ENCODE peak calls at places on chromosomes 11 and 22, in nine cellular contexts. H is HuH-7.5; X is body of pancreas; K is ascending aorta; W is AG08395; B is activated CD4-positive, alpha-beta T cell treated with anti-CD3 and anti-CD28 coated beads, Interleukin-2, amount 50 U/mL, for 1 hour; S is left cardiac atrium; A is endothelial cell; O is stimulated activated CD4-positive, alpha-beta T cell treated with anti-CD3 and anti-CD28 coated beads, Interleukin-12 subunit alpha, Interleukin-12 subunit beta, amount 100 ng/mL, for 48 hours. D is an unnamed sample.

GRCh38 chr11:70544067-70544773 is 145.9 kb downstream of the CTTN start:
- DNase-seq in O (no peak), H (no peak), X (no peak), A (peak), W (no peak), K (no peak), B (no peak), S (no peak), D (no peak)

GRCh38 chr11:75968021-75968685 is 153.1 kb downstream of the UVRAG start:
- DNase-seq in A (no peak), O (no peak), K (no peak), X (no peak), H (no peak), B (no peak), S (no peak), W (no peak), D (no peak)

GRCh38 chr11:78270993-78271392 is 82.3 kb downstream of the USP35 start:
- DNase-seq in S (no peak), K (no peak), H (no peak), A (no peak), W (no peak), O (no peak), B (no peak), X (no peak), D (no peak)

GRCh38 chr22:43296279-43296902 is 46.8 kb downstream of the SCUBE1 start:
- DNase-seq in W (no peak), B (no peak), X (no peak), O (no peak), H (no peak), A (no peak), K (no peak), S (no peak), D (no peak)

GRCh38 chr11:17839973-17840611 is 105.5 kb downstream of the KCNC1 start:
- DNase-seq in W (no peak), A (no peak), S (no peak), X (no peak), H (no peak), O (no peak), K (no peak), B (no peak), D (no peak)

GRCh38 chr22:12697441-12697840 is 2830.6 kb upstream of the OR11H1 start:
- DNase-seq in K (no peak), S (no peak), A (no peak), B (no peak), W (no peak), H (no peak), O (no peak), X (no peak), D (no peak)

GRCh38 chr22:29907753-29908515 is 25.0 kb downstream of the MTMR3 start:
- DNase-seq in K (no peak), O (no peak), H (peak), B (no peak), W (peak), S (peak), X (peak), A (no peak), D (peak)

GRCh38 chr22:48101704-48102103 is 1339.3 kb downstream of the TBC1D22A start:
- DNase-seq in B (no peak), A (no peak), O (no peak), S (no peak), W (no peak), H (no peak), X (no peak), K (no peak), D (no peak)

GRCh38 chr22:47965066-47965465 is 1202.6 kb downstream of the TBC1D22A start:
- DNase-seq in O (no peak), A (no peak), H (no peak), X (no peak), K (no peak), S (no peak), W (no peak), B (no peak), D (no peak)

GRCh38 chr11:26231252-26231661 is 100.7 kb upstream of the ANO3 start:
- DNase-seq in S (no peak), X (no peak), O (no peak), W (peak), B (no peak), K (no peak), H (no peak), A (no peak), D (no peak)

GRCh38 chr11:134398079-134398444 is 14.0 kb downstream of the B3GAT1 start:
- DNase-seq in X (peak), H (no peak), K (no peak), B (no peak), S (no peak), O (no peak), W (no peak), A (no peak), D (no peak)

GRCh38 chr22:21816787-21817496 is 50.5 kb downstream of the MAPK1 start:
- DNase-seq in X (peak), S (no peak), O (peak), K (no peak), A (no peak), W (peak), B (peak), H (no peak), D (no peak)

GRCh38 chr11:106470230-106470629 is 392.8 kb downstream of the AASDHPPT start:
- DNase-seq in O (no peak), H (no peak), X (no peak), K (no peak), B (no peak), S (no peak), W (no peak), A (no peak), D (no peak)

GRCh38 chr11:127890026-127890611 is 697.2 kb downstream of the ETS1 start:
- DNase-seq in K (no peak), X (no peak), O (no peak), A (no peak), H (no peak), S (no peak), B (no peak), W (peak), D (no peak)

GRCh38 chr11:33655842-33656600 is 44.6 kb downstream of the C11orf91 start:
- DNase-seq in H (no peak), A (no peak), B (no peak), O (no peak), X (no peak), K (no peak), S (no peak), W (peak), D (no peak)

D was measured in thoracic aorta.